ENCODE peak calls at places on chromosomes 13 and 19, in four cellular contexts. F is effector CD4-positive, alpha-beta T cell; O is kidney; P is activated CD8-positive, alpha-beta memory T cell treated with anti-CD3 and anti-CD28 coated beads for 24 hours. Q is an unnamed sample.

GRCh38 chr13:52793507-52793906 is 53.9 kb upstream of the CNMD start:
- DNase-seq in F (no peak), O (no peak), P (no peak), Q (no peak)

GRCh38 chr13:35190241-35190640 is 248.2 kb downstream of the NBEA start:
- DNase-seq in F (no peak), O (no peak), P (no peak), Q (peak)

GRCh38 chr19:4647676-4648644 is 8.6 kb downstream of the TNFAIP8L1 start:
- DNase-seq in F (no peak), O (peak), P (no peak), Q (no peak)

GRCh38 chr19:16268676-16269319 is 55.8 kb upstream of the KLF2 start:
- DNase-seq in F (peak), O (peak), P (peak), Q (no peak)

GRCh38 chr19:52742516-52742915 is 7.7 kb upstream of the ZNF611 start:
- DNase-seq in F (no peak), O (no peak), P (no peak), Q (no peak)

GRCh38 chr13:28494861-28495585 is at the start of gene FLT1:
- DNase-seq in F (no peak), O (peak), P (peak), Q (peak)

GRCh38 chr19:5480427-5480836 is 25.2 kb downstream of the ZNRF4 start:
- DNase-seq in F (no peak), O (no peak), P (peak), Q (peak)

GRCh38 chr13:97913206-97913605 is 40.3 kb upstream of the IPO5 start:
- DNase-seq in F (no peak), O (no peak), P (no peak), Q (no peak)

GRCh38 chr13:100131863-100132574 is 43.1 kb downstream of the PCCA start:
- DNase-seq in F (no peak), O (no peak), P (no peak), Q (no peak)

GRCh38 chr13:79070343-79070974 is 335.6 kb downstream of the RBM26 start:
- DNase-seq in F (no peak), O (no peak), P (no peak), Q (no peak)